ENCODE peak calls at places on chromosomes 7 and 10, in seven cellular contexts. One of them, this sample, is unnamed. For H3K4me1, the result is how much of the 10 kb centered on the place peaks cover.

GRCh38 chr10:27540672-27541071 is 36.6 kb downstream of the RAB18 start:
- DNase-seq in GM23248: no peak
- DNase-seq in A673: no peak
- DNase-seq in aorta: no peak
- DNase-seq in pancreas: no peak
- DNase-seq in SK-N-SH: no peak
- DNase-seq in thoracic aorta: no peak
- DNase-seq in this sample: no peak

GRCh38 chr7:81767883-81768282 is 2.0 kb downstream of the HGF start:
- DNase-seq in GM23248: peak
- DNase-seq in A673: peak
- DNase-seq in aorta: peak
- DNase-seq in pancreas: no peak
- DNase-seq in SK-N-SH: no peak
- DNase-seq in thoracic aorta: no peak
- DNase-seq in this sample: no peak

GRCh38 chr10:30116254-30116573 is 56.8 kb upstream of the JCAD start:
- DNase-seq in GM23248: no peak
- DNase-seq in A673: no peak
- DNase-seq in aorta: no peak
- DNase-seq in pancreas: no peak
- DNase-seq in SK-N-SH: no peak
- DNase-seq in thoracic aorta: no peak
- DNase-seq in this sample: no peak

GRCh38 chr10:7411671-7412481 is 1.0 kb upstream of the SFMBT2 start:
- DNase-seq in GM23248: no peak
- DNase-seq in A673: no peak
- DNase-seq in aorta: peak
- DNase-seq in pancreas: peak
- DNase-seq in SK-N-SH: peak
- DNase-seq in thoracic aorta: no peak
- DNase-seq in this sample: peak

GRCh38 chr7:105011771-105012502 is 2.1 kb upstream of the KMT2E start:
- DNase-seq in GM23248: peak
- DNase-seq in A673: peak
- DNase-seq in aorta: peak
- DNase-seq in pancreas: no peak
- DNase-seq in SK-N-SH: no peak
- DNase-seq in thoracic aorta: no peak
- DNase-seq in this sample: peak

GRCh38 chr10:51000164-51000563 is 74.1 kb upstream of the PRKG1 start:
- DNase-seq in GM23248: peak
- DNase-seq in A673: peak
- DNase-seq in aorta: no peak
- DNase-seq in pancreas: no peak
- DNase-seq in SK-N-SH: no peak
- DNase-seq in thoracic aorta: no peak
- DNase-seq in this sample: no peak

GRCh38 chr7:94304878-94305277 is 89.8 kb upstream of the COL1A2 start:
- DNase-seq in GM23248: no peak
- DNase-seq in A673: no peak
- DNase-seq in aorta: no peak
- DNase-seq in pancreas: no peak
- DNase-seq in SK-N-SH: no peak
- DNase-seq in thoracic aorta: no peak
- DNase-seq in this sample: no peak

GRCh38 chr10:110501142-110501937 is 3.6 kb downstream of the DUSP5 start:
- DNase-seq in GM23248: peak
- DNase-seq in A673: peak
- DNase-seq in aorta: peak
- DNase-seq in pancreas: peak
- DNase-seq in SK-N-SH: peak
- DNase-seq in thoracic aorta: peak
- DNase-seq in this sample: peak

GRCh38 chr10:24444337-24444736 is 235.4 kb downstream of the KIAA1217 start:
- DNase-seq in GM23248: peak
- DNase-seq in A673: peak
- DNase-seq in aorta: no peak
- DNase-seq in pancreas: no peak
- DNase-seq in SK-N-SH: no peak
- DNase-seq in thoracic aorta: no peak
- DNase-seq in this sample: no peak

GRCh38 chr7:5661941-5662340 is 119.5 kb downstream of the RNF216 start:
- DNase-seq in GM23248: no peak
- DNase-seq in A673: no peak
- DNase-seq in aorta: no peak
- DNase-seq in pancreas: no peak
- DNase-seq in SK-N-SH: peak
- DNase-seq in thoracic aorta: no peak
- DNase-seq in this sample: peak

GRCh38 chr10:33410096-33410859 is 75.8 kb upstream of the NRP1 start:
- DNase-seq in GM23248: peak
- DNase-seq in A673: no peak
- DNase-seq in aorta: no peak
- DNase-seq in pancreas: no peak
- DNase-seq in SK-N-SH: no peak
- DNase-seq in thoracic aorta: no peak
- DNase-seq in this sample: no peak

GRCh38 chr7:36937754-36938551 is 213.7 kb upstream of the AOAH start:
- DNase-seq in GM23248: peak
- DNase-seq in A673: no peak
- DNase-seq in aorta: no peak
- DNase-seq in pancreas: no peak
- DNase-seq in SK-N-SH: no peak
- DNase-seq in thoracic aorta: no peak
- DNase-seq in this sample: no peak

GRCh38 chr7:117686311-117686935 is 186.8 kb downstream of the CTTNBP2 start:
- DNase-seq in GM23248: no peak
- DNase-seq in A673: no peak
- DNase-seq in aorta: no peak
- DNase-seq in pancreas: no peak
- DNase-seq in SK-N-SH: no peak
- DNase-seq in thoracic aorta: no peak
- DNase-seq in this sample: no peak

GRCh38 chr10:76647276-76647675 is 990.3 kb downstream of the KCNMA1 start:
- DNase-seq in GM23248: peak
- DNase-seq in A673: no peak
- DNase-seq in aorta: no peak
- DNase-seq in pancreas: no peak
- DNase-seq in SK-N-SH: no peak
- DNase-seq in thoracic aorta: no peak
- DNase-seq in this sample: no peak

GRCh38 chr7:157526604-157527003 is 189.8 kb downstream of the DNAJB6 start:
- DNase-seq in GM23248: no peak
- DNase-seq in A673: no peak
- DNase-seq in aorta: no peak
- DNase-seq in pancreas: no peak
- DNase-seq in SK-N-SH: no peak
- DNase-seq in thoracic aorta: no peak
- DNase-seq in this sample: no peak

GRCh38 chr10:77592946-77593636 is 44.5 kb downstream of the KCNMA1 start:
- DNase-seq in GM23248: peak
- DNase-seq in A673: no peak
- DNase-seq in aorta: peak
- DNase-seq in pancreas: no peak
- DNase-seq in SK-N-SH: no peak
- DNase-seq in thoracic aorta: peak
- DNase-seq in this sample: no peak

GRCh38 chr10:75708060-75708459 is 276.6 kb downstream of the LRMDA start:
- DNase-seq in GM23248: no peak
- DNase-seq in A673: no peak
- DNase-seq in aorta: no peak
- DNase-seq in pancreas: no peak
- DNase-seq in SK-N-SH: no peak
- DNase-seq in thoracic aorta: no peak
- DNase-seq in this sample: no peak

GRCh38 chr7:29843106-29843505 is 36.8 kb downstream of the WIPF3 start:
- DNase-seq in GM23248: no peak
- DNase-seq in A673: no peak
- DNase-seq in aorta: no peak
- DNase-seq in pancreas: no peak
- DNase-seq in SK-N-SH: no peak
- DNase-seq in thoracic aorta: no peak
- DNase-seq in this sample: no peak

GRCh38 chr7:47954231-47954911 is 6.1 kb upstream of the PKD1L1 start:
- DNase-seq in GM23248: peak
- DNase-seq in A673: no peak
- DNase-seq in aorta: no peak
- DNase-seq in pancreas: no peak
- DNase-seq in SK-N-SH: no peak
- DNase-seq in thoracic aorta: no peak
- DNase-seq in this sample: no peak

GRCh38 chr7:123749537-123749857 is 694 bp upstream of the WASL start:
- DNase-seq in GM23248: peak
- DNase-seq in A673: no peak
- DNase-seq in aorta: peak
- DNase-seq in pancreas: no peak
- DNase-seq in SK-N-SH: no peak
- DNase-seq in thoracic aorta: no peak
- DNase-seq in this sample: no peak

GRCh38 chr10:96130326-96130758 is 245 bp downstream of the ZNF518A start:
- DNase-seq in GM23248: peak
- DNase-seq in A673: peak
- DNase-seq in aorta: peak
- DNase-seq in pancreas: peak
- DNase-seq in SK-N-SH: peak
- DNase-seq in thoracic aorta: peak
- DNase-seq in this sample: no peak

DNA sequence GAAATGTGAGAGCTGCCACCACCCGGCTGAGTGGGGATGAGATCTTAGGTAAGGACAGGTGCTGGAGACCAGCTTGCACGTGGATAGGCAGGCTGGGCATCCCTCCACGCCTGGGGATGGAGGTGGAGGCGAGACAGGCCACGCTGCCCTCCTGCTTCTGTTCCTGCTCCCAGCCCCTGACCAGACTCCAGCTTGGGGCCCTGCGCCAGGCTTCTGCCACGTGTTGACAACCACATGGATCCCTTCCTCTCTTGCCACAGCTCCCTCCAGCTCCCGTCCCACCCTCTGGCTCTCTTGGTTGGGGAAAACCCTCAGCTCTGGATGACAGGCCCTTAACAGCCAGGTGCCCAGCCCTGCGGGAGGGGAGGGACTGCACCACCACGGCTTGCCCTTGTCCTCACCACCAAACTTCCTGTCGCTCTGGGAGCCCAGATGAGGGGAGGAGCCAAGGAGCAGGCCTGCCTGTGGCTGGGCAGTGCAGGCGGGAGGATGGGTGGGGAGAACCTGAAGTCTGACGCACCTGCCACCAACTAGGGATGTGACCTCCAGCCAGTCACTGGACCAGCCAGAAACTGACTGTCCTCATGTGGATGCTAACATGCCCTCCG is 36.0 kb downstream of the KCNH2 start:
- DNase-seq in GM23248: no peak
- DNase-seq in A673: no peak
- DNase-seq in aorta: no peak
- DNase-seq in pancreas: peak
- DNase-seq in SK-N-SH: peak
- DNase-seq in thoracic aorta: no peak
- DNase-seq in this sample: no peak
- H3K4me1 ChIP-seq in GM23248: under half
- H3K4me1 ChIP-seq in A673: under half
- H3K4me1 ChIP-seq in aorta: under half
- H3K4me1 ChIP-seq in pancreas: under half
- H3K4me1 ChIP-seq in SK-N-SH: half or more
- H3K4me1 ChIP-seq in thoracic aorta: under half
- H3K4me1 ChIP-seq in this sample: under half

DNA sequence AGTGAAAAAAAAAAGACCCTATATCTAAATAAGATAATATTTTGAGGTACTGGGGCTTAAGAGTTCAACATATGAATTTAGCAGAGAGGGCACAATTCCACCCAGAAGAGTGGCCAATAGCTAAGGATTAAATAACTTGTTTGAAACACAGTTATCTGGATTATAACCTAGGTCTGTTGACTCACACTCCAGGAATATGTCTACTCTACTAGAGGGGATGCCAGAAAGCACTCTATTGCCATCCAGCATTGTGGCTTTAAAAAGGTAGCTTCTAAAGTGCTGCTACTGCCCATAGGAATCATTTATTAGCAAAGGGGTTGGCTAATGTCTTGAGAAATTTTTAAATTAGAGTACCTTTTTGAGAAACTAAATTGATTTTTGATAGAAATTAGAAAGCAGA is 102.2 kb downstream of the PPP1R3A start:
- DNase-seq in GM23248: no peak
- DNase-seq in A673: no peak
- DNase-seq in aorta: no peak
- DNase-seq in pancreas: no peak
- DNase-seq in SK-N-SH: no peak
- DNase-seq in thoracic aorta: no peak
- DNase-seq in this sample: no peak
- H3K4me1 ChIP-seq in GM23248: under half
- H3K4me1 ChIP-seq in A673: under half
- H3K4me1 ChIP-seq in aorta: under half
- H3K4me1 ChIP-seq in pancreas: under half
- H3K4me1 ChIP-seq in SK-N-SH: under half
- H3K4me1 ChIP-seq in thoracic aorta: under half
- H3K4me1 ChIP-seq in this sample: under half

DNA sequence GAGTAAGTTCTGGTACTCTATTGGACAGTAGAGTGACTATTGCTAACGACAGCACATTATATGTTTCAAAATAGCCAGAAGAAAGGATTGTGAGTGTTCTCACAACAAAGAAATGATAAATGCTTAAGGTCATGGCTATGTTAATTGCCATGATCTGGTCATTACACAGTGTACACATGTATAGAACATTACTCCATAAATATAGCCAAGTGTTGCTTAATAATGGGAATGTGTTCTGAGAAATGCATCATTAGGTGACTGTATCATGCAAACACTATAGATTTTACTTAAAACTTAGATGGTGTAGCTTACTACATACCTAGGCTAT is 19.6 kb downstream of the EPC1 start:
- DNase-seq in GM23248: peak
- DNase-seq in A673: no peak
- DNase-seq in aorta: no peak
- DNase-seq in pancreas: no peak
- DNase-seq in SK-N-SH: no peak
- DNase-seq in thoracic aorta: no peak
- DNase-seq in this sample: no peak
- H3K4me1 ChIP-seq in GM23248: under half
- H3K4me1 ChIP-seq in A673: half or more
- H3K4me1 ChIP-seq in aorta: under half
- H3K4me1 ChIP-seq in pancreas: half or more
- H3K4me1 ChIP-seq in SK-N-SH: under half
- H3K4me1 ChIP-seq in thoracic aorta: half or more
- H3K4me1 ChIP-seq in this sample: under half

GRCh38 chr10:132850246-132850645 is 64.3 kb upstream of the NKX6-2 start:
- DNase-seq in GM23248: no peak
- DNase-seq in A673: no peak
- DNase-seq in aorta: peak
- DNase-seq in pancreas: no peak
- DNase-seq in SK-N-SH: no peak
- DNase-seq in thoracic aorta: no peak
- DNase-seq in this sample: no peak
- H3K4me1 ChIP-seq in GM23248: under half
- H3K4me1 ChIP-seq in A673: under half
- H3K4me1 ChIP-seq in aorta: under half
- H3K4me1 ChIP-seq in pancreas: under half
- H3K4me1 ChIP-seq in SK-N-SH: under half
- H3K4me1 ChIP-seq in thoracic aorta: under half
- H3K4me1 ChIP-seq in this sample: under half

This sample was measured in thyroid gland.